ENCODE peak calls at places on chromosomes 11 and 22, in six cellular contexts. One of them, this sample, is unnamed.

GRCh38 chr11:118910309-118911112 is 15.2 kb downstream of the BCL9L start:
- DNase-seq in Panc1: no peak
- DNase-seq in aorta: peak
- DNase-seq in ovary: peak
- DNase-seq in cardiac muscle cell: peak
- DNase-seq in WERI-Rb-1: no peak
- DNase-seq in this sample: peak

GRCh38 chr11:120229451-120230424 is 10.2 kb upstream of the POU2F3 start:
- DNase-seq in cardiac muscle cell: peak
- DNase-seq in Panc1: no peak
- DNase-seq in WERI-Rb-1: no peak
- DNase-seq in ovary: no peak
- DNase-seq in aorta: no peak
- DNase-seq in this sample: no peak

GRCh38 chr11:110093407-110094297 is 460 bp downstream of the ZC3H12C start:
- DNase-seq in cardiac muscle cell: peak
- DNase-seq in ovary: peak
- DNase-seq in WERI-Rb-1: peak
- DNase-seq in aorta: peak
- DNase-seq in Panc1: no peak
- DNase-seq in this sample: peak

GRCh38 chr11:128548655-128549255 is 38.6 kb downstream of the ETS1 start:
- DNase-seq in ovary: peak
- DNase-seq in aorta: peak
- DNase-seq in WERI-Rb-1: no peak
- DNase-seq in Panc1: no peak
- DNase-seq in cardiac muscle cell: peak
- DNase-seq in this sample: peak

GRCh38 chr11:8311366-8311765 is 47.7 kb upstream of the LMO1 start:
- DNase-seq in aorta: peak
- DNase-seq in cardiac muscle cell: no peak
- DNase-seq in ovary: no peak
- DNase-seq in WERI-Rb-1: no peak
- DNase-seq in Panc1: no peak
- DNase-seq in this sample: no peak

GRCh38 chr22:22425783-22426624 is 82.5 kb downstream of the ZNF280B start:
- DNase-seq in ovary: no peak
- DNase-seq in cardiac muscle cell: no peak
- DNase-seq in WERI-Rb-1: no peak
- DNase-seq in aorta: no peak
- DNase-seq in Panc1: no peak
- DNase-seq in this sample: no peak

GRCh38 chr22:19789828-19790227 is 29.2 kb downstream of the TBX1 start:
- DNase-seq in Panc1: no peak
- DNase-seq in cardiac muscle cell: no peak
- DNase-seq in aorta: no peak
- DNase-seq in WERI-Rb-1: no peak
- DNase-seq in ovary: no peak
- DNase-seq in this sample: peak

GRCh38 chr22:31504282-31504681 is 7.9 kb downstream of the SFI1 start:
- DNase-seq in ovary: no peak
- DNase-seq in cardiac muscle cell: peak
- DNase-seq in Panc1: no peak
- DNase-seq in WERI-Rb-1: no peak
- DNase-seq in aorta: no peak
- DNase-seq in this sample: no peak

GRCh38 chr11:110986016-110986415 is 259.5 kb upstream of the POU2AF2 start:
- DNase-seq in Panc1: no peak
- DNase-seq in cardiac muscle cell: no peak
- DNase-seq in aorta: no peak
- DNase-seq in ovary: no peak
- DNase-seq in WERI-Rb-1: no peak
- DNase-seq in this sample: no peak

GRCh38 chr11:72683782-72684200 is 9.6 kb upstream of the PDE2A start:
- DNase-seq in ovary: peak
- DNase-seq in WERI-Rb-1: peak
- DNase-seq in cardiac muscle cell: peak
- DNase-seq in Panc1: peak
- DNase-seq in aorta: peak
- DNase-seq in this sample: peak

GRCh38 chr22:23282089-23282501 is 101.8 kb downstream of the BCR start:
- DNase-seq in aorta: peak
- DNase-seq in WERI-Rb-1: no peak
- DNase-seq in ovary: no peak
- DNase-seq in cardiac muscle cell: peak
- DNase-seq in Panc1: no peak
- DNase-seq in this sample: no peak

GRCh38 chr11:24295360-24295759 is 201.5 kb upstream of the LUZP2 start:
- DNase-seq in cardiac muscle cell: no peak
- DNase-seq in Panc1: no peak
- DNase-seq in WERI-Rb-1: no peak
- DNase-seq in aorta: no peak
- DNase-seq in ovary: no peak
- DNase-seq in this sample: no peak

GRCh38 chr11:24289301-24289700 is 207.6 kb upstream of the LUZP2 start:
- DNase-seq in ovary: no peak
- DNase-seq in cardiac muscle cell: peak
- DNase-seq in WERI-Rb-1: no peak
- DNase-seq in aorta: no peak
- DNase-seq in Panc1: no peak
- DNase-seq in this sample: no peak

GRCh38 chr11:24298126-24298525 is 198.7 kb upstream of the LUZP2 start:
- DNase-seq in cardiac muscle cell: no peak
- DNase-seq in WERI-Rb-1: no peak
- DNase-seq in Panc1: no peak
- DNase-seq in ovary: no peak
- DNase-seq in aorta: no peak
- DNase-seq in this sample: no peak

DNA sequence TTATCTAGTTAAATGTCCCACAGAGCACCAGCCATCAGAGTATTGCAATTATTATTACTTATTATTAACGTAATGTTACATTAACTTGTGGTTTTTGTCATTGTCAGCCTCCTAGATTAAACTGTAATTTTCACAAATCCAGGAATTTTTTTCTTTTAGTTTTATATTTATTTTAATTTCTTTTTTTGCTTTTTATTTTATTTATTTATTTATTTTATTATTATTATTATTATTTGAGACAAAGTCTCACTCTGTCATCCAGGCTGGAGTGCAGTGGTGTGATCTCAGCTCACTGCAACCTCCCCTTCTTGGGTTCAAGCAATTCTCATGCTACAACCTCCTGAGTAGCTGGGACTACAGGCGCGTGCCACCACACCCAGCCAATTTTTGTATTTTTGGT is 202.9 kb upstream of the LUZP2 start:
- DNase-seq in WERI-Rb-1: no peak
- DNase-seq in cardiac muscle cell: no peak
- DNase-seq in aorta: no peak
- DNase-seq in ovary: no peak
- DNase-seq in Panc1: no peak
- DNase-seq in this sample: no peak
- H3K27ac ChIP-seq in WERI-Rb-1: no peak
- H3K27ac ChIP-seq in cardiac muscle cell: no peak
- H3K27ac ChIP-seq in aorta: no peak
- H3K27ac ChIP-seq in ovary: no peak
- H3K27ac ChIP-seq in Panc1: no peak
- H3K27ac ChIP-seq in this sample: no peak

GRCh38 chr11:126440792-126441514 is 85.5 kb downstream of the ST3GAL4 start:
- DNase-seq in ovary: peak
- DNase-seq in aorta: peak
- DNase-seq in WERI-Rb-1: peak
- DNase-seq in cardiac muscle cell: peak
- DNase-seq in Panc1: peak
- DNase-seq in this sample: peak
- H3K4me3 ChIP-seq in ovary: no peak
- H3K4me3 ChIP-seq in aorta: no peak
- H3K4me3 ChIP-seq in WERI-Rb-1: no peak
- H3K4me3 ChIP-seq in cardiac muscle cell: no peak
- H3K4me3 ChIP-seq in Panc1: no peak
- H3K4me3 ChIP-seq in this sample: no peak

DNA sequence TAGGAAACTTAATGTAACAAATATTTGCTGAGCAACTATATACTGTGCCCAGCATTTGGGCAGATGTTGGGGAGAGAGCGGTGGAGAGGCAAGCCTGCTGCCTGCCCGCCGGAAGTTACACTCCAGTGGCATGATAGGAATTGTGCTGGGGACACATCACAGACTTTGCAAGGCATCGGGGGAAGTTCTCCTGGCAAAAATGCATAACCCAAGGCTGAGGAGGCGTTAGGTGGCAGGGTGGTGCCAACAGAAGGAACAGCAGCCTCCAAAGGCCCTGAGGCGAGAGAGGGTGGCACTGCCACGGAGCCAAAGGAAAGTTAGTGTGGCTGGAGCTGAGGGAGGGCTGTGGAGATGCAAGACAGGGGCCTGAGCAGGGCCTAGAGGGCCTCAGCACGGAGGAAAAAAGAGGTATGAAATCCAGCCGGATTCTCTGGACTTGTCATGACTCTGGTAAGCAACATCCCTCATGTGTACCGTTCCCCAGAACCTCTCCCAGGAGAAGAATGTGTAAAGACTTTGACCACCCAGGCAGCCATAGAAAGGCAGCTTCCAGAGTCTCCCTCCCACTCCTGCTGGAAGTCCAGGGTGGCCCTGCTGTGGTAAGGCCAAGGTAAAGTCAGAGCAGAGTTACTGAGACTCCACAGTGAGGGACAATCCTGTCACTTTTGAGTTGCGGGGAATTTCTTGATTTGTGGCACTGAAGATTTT is 76.1 kb upstream of the RAB1B start:
- DNase-seq in Panc1: no peak
- DNase-seq in aorta: no peak
- DNase-seq in cardiac muscle cell: peak
- DNase-seq in WERI-Rb-1: no peak
- DNase-seq in ovary: no peak
- DNase-seq in this sample: no peak
- H3K27ac ChIP-seq in Panc1: no peak
- H3K27ac ChIP-seq in aorta: peak
- H3K27ac ChIP-seq in cardiac muscle cell: no peak
- H3K27ac ChIP-seq in WERI-Rb-1: peak
- H3K27ac ChIP-seq in ovary: no peak
- H3K27ac ChIP-seq in this sample: no peak

GRCh38 chr22:49359061-49359460 is 468.6 kb downstream of the BRD1 start:
- DNase-seq in Panc1: no peak
- DNase-seq in WERI-Rb-1: no peak
- DNase-seq in ovary: no peak
- DNase-seq in cardiac muscle cell: no peak
- DNase-seq in aorta: no peak
- DNase-seq in this sample: no peak
- H3K4me3 ChIP-seq in Panc1: no peak
- H3K4me3 ChIP-seq in WERI-Rb-1: no peak
- H3K4me3 ChIP-seq in ovary: no peak
- H3K4me3 ChIP-seq in cardiac muscle cell: no peak
- H3K4me3 ChIP-seq in aorta: no peak
- H3K4me3 ChIP-seq in this sample: no peak

This sample was measured in right lobe of liver.